ENCODE peak calls at places on chromosomes 2 and 18, in ten cellular contexts. D is body of pancreas; T is stimulated activated CD4-positive, alpha-beta T cell treated with anti-CD3 and anti-CD28 coated beads, Interleukin-4, amount 100 ng/mL, for 4 hours; Y is AG10803; X is NCI-H460; F is AG09319; K is foreskin fibroblast; H is erythroblast; Q is sigmoid colon; M is iPS-NIHi11. P is an unnamed sample.

GRCh38 chr2:1886405-1886992 is 142.2 kb upstream of the PXDN start:
- DNase-seq in D (peak), T (peak), Y (peak), X (peak), F (peak), K (peak), H (peak), Q (no peak), M (peak), P (peak)

GRCh38 chr2:190587106-190587505 is 52.6 kb upstream of the NEMP2 start:
- DNase-seq in D (no peak), T (no peak), Y (no peak), X (no peak), F (no peak), K (no peak), H (no peak), Q (no peak), M (no peak), P (no peak)

GRCh38 chr2:143422681-143423080 is 293.5 kb downstream of the ARHGAP15 start:
- DNase-seq in D (no peak), T (no peak), Y (no peak), X (no peak), F (no peak), K (no peak), H (no peak), Q (no peak), M (no peak), P (no peak)

GRCh38 chr2:178498137-178498536 is 17.9 kb downstream of the PLEKHA3 start:
- DNase-seq in D (no peak), T (no peak), Y (no peak), X (no peak), F (no peak), K (no peak), H (peak), Q (no peak), M (no peak), P (no peak)

GRCh38 chr2:28748176-28748575 is 3.5 kb upstream of the PPP1CB start:
- DNase-seq in D (no peak), T (no peak), Y (no peak), X (no peak), F (no peak), K (no peak), H (no peak), Q (no peak), M (no peak), P (no peak)

GRCh38 chr18:55323051-55323994 is 264.7 kb downstream of the TCF4 start:
- DNase-seq in D (no peak), T (no peak), Y (peak), X (no peak), F (no peak), K (peak), H (no peak), Q (no peak), M (no peak), P (peak)

GRCh38 chr2:62478093-62478580 is 27.9 kb downstream of the TMEM17 start:
- DNase-seq in D (peak), T (no peak), Y (peak), X (no peak), F (no peak), K (peak), H (no peak), Q (no peak), M (no peak), P (peak)

GRCh38 chr2:124264496-124265160 is 239.5 kb downstream of the CNTNAP5 start:
- DNase-seq in D (no peak), T (no peak), Y (peak), X (no peak), F (no peak), K (no peak), H (no peak), Q (no peak), M (no peak), P (no peak)

GRCh38 chr2:136129601-136130000 is 11.7 kb upstream of the CXCR4 start:
- DNase-seq in D (no peak), T (peak), Y (no peak), X (no peak), F (no peak), K (no peak), H (no peak), Q (no peak), M (no peak), P (no peak)

GRCh38 chr2:58640042-58640441 is 398.9 kb upstream of the FANCL start:
- DNase-seq in D (no peak), T (no peak), Y (no peak), X (no peak), F (no peak), K (no peak), H (no peak), Q (no peak), M (no peak), P (no peak)

GRCh38 chr2:170817247-170817998 is 736 bp downstream of the GAD1 start:
- DNase-seq in D (no peak), T (no peak), Y (peak), X (no peak), F (no peak), K (peak), H (peak), Q (no peak), M (no peak), P (peak)

GRCh38 chr2:101776172-101777043 is 78.9 kb downstream of the MAP4K4 start:
- DNase-seq in D (no peak), T (no peak), Y (no peak), X (no peak), F (no peak), K (no peak), H (no peak), Q (no peak), M (peak), P (no peak)

GRCh38 chr2:239348563-239349447 is 52.0 kb downstream of the HDAC4 start:
- DNase-seq in D (no peak), T (no peak), Y (no peak), X (no peak), F (no peak), K (peak), H (no peak), Q (peak), M (no peak), P (no peak)

GRCh38 chr2:65666156-65666725 is 233.8 kb upstream of the SPRED2 start:
- DNase-seq in D (no peak), T (no peak), Y (peak), X (no peak), F (no peak), K (peak), H (no peak), Q (no peak), M (no peak), P (peak)

GRCh38 chr2:71856709-71857525 is 290.7 kb downstream of the CYP26B1 start:
- DNase-seq in D (no peak), T (no peak), Y (no peak), X (no peak), F (no peak), K (no peak), H (no peak), Q (no peak), M (peak), P (no peak)

GRCh38 chr2:144332356-144333143 is 187.4 kb downstream of the ZEB2 start:
- DNase-seq in D (peak), T (peak), Y (peak), X (peak), F (peak), K (peak), H (peak), Q (peak), M (peak), P (peak)

GRCh38 chr18:23069481-23069880 is 65.8 kb upstream of the CABLES1 start:
- DNase-seq in D (no peak), T (peak), Y (no peak), X (no peak), F (no peak), K (no peak), H (no peak), Q (no peak), M (no peak), P (no peak)

GRCh38 chr2:39024833-39025232 is 96.0 kb downstream of the SOS1 start:
- DNase-seq in D (no peak), T (no peak), Y (peak), X (no peak), F (no peak), K (peak), H (no peak), Q (no peak), M (no peak), P (peak)

GRCh38 chr2:237865623-237866041 is 6.2 kb downstream of the RAMP1 start:
- DNase-seq in D (no peak), T (no peak), Y (no peak), X (no peak), F (no peak), K (no peak), H (no peak), Q (peak), M (peak), P (no peak)

GRCh38 chr2:10232096-10232815 is 70.4 kb upstream of the HPCAL1 start:
- DNase-seq in D (no peak), T (no peak), Y (no peak), X (no peak), F (no peak), K (no peak), H (no peak), Q (peak), M (no peak), P (no peak)

GRCh38 chr18:62085766-62086165 is 101.1 kb downstream of the PIGN start:
- DNase-seq in D (no peak), T (no peak), Y (no peak), X (no peak), F (no peak), K (no peak), H (no peak), Q (no peak), M (no peak), P (peak)

GRCh38 chr2:191441761-191442160 is 196.6 kb downstream of the MYO1B start:
- DNase-seq in D (peak), T (no peak), Y (peak), X (no peak), F (peak), K (peak), H (no peak), Q (no peak), M (no peak), P (peak)

P was measured in IMR-90.